ENCODE peak calls at places on chromosome 14, in five cellular contexts. D is fibroblast of lung, Y is OCI-LY7, O is right lobe of liver, Z is testis. E is an unnamed sample.

GRCh38 chr14:56196274-56196673 is 78.1 kb downstream of the PELI2 start:
- DNase-seq in D (peak; percentile 56), O (no peak), Z (no peak), Y (peak; percentile 8), E (peak; percentile 72)

GRCh38 chr14:64123241-64123956 is 170.8 kb downstream of the ESR2 start:
- DNase-seq in Z (no peak), O (peak; percentile 91), Y (no peak), D (no peak), E (no peak)

GRCh38 chr14:92942136-92942535 is 19.2 kb downstream of the CHGA start:
- DNase-seq in Y (no peak), Z (no peak), D (no peak), O (no peak), E (no peak)

GRCh38 chr14:84566109-84566508 is 963.8 kb upstream of the FLRT2 start:
- DNase-seq in D (no peak), O (no peak), Y (no peak), Z (no peak), E (no peak)

GRCh38 chr14:93042968-93043940 is 72.5 kb downstream of the ITPK1 start:
- DNase-seq in Z (peak; percentile 89), O (peak; percentile 87), Y (no peak), D (peak; percentile 39), E (no peak)

GRCh38 chr14:70641548-70642312 is at the start of gene TTC9:
- DNase-seq in D (no peak), Z (no peak), Y (peak; percentile 39), O (no peak), E (no peak)

GRCh38 chr14:97777622-97778021 is 980.4 kb downstream of the VRK1 start:
- DNase-seq in Z (no peak), Y (no peak), D (no peak), O (no peak), E (no peak)

GRCh38 chr14:104094709-104095425 is 9.4 kb downstream of the ASPG start:
- DNase-seq in D (peak; percentile 25), Y (peak; percentile 52), O (peak; percentile 73), Z (peak; percentile 82), E (peak; percentile 28)

GRCh38 chr14:64186231-64187129 is 107.7 kb downstream of the ESR2 start:
- DNase-seq in Z (peak; percentile 58), O (no peak), Y (no peak), D (no peak), E (no peak)

GRCh38 chr14:103391048-103391447 is 5.8 kb downstream of the MARK3 start:
- DNase-seq in D (peak; percentile 87), O (no peak), Z (no peak), Y (peak; percentile 68), E (peak; percentile 82)

GRCh38 chr14:93879362-93879983 is 47.7 kb upstream of the FAM181A start:
- DNase-seq in Y (no peak), O (no peak), Z (no peak), D (no peak), E (no peak)

GRCh38 chr14:52351561-52352491 is 37.7 kb downstream of the PTGER2 start:
- DNase-seq in Z (no peak), D (peak; percentile 75), O (no peak), Y (no peak), E (peak; percentile 73)

GRCh38 chr14:35438910-35439713 is 34.6 kb upstream of the NFKBIA start:
- DNase-seq in O (no peak), Z (no peak), D (no peak), Y (peak; percentile 61), E (no peak)

GRCh38 chr14:105323663-105324062 is 9.1 kb downstream of the PACS2 start:
- DNase-seq in Z (no peak), Y (no peak), O (peak; percentile 44), D (no peak), E (no peak)
- H3K27ac ChIP-seq in Z (no peak overlapping the region), Y (no peak overlapping the region), O (no peak overlapping the region), D (no peak overlapping the region), E (no peak overlapping the region)

GRCh38 chr14:99576761-99577705 is 27.0 kb downstream of the CCDC85C start:
- DNase-seq in Z (no peak), D (no peak), O (no peak), Y (no peak), E (no peak)
- H3K27ac ChIP-seq in Z (no peak overlapping the region), D (no peak overlapping the region), O (no peak overlapping the region), Y (no peak overlapping the region), E (no peak overlapping the region)

GRCh38 chr14:101980251-101980650 is 15.9 kb downstream of the DYNC1H1 start:
- DNase-seq in Y (no peak), Z (no peak), O (no peak), D (no peak), E (no peak)

GRCh38 chr14:101977311-101978071 is 13.1 kb downstream of the DYNC1H1 start:
- DNase-seq in O (no peak), Z (no peak), D (peak; percentile 78), Y (no peak), E (no peak)

GRCh38 chr14:101980700-101981099 is 16.3 kb downstream of the DYNC1H1 start:
- DNase-seq in O (no peak), Y (peak; percentile 51), D (peak; percentile 97), Z (peak; percentile 40), E (peak; percentile 89)

GRCh38 chr14:101982621-101983020 is 18.2 kb downstream of the DYNC1H1 start:
- DNase-seq in D (no peak), Y (no peak), Z (no peak), O (no peak), E (no peak)

DNA sequence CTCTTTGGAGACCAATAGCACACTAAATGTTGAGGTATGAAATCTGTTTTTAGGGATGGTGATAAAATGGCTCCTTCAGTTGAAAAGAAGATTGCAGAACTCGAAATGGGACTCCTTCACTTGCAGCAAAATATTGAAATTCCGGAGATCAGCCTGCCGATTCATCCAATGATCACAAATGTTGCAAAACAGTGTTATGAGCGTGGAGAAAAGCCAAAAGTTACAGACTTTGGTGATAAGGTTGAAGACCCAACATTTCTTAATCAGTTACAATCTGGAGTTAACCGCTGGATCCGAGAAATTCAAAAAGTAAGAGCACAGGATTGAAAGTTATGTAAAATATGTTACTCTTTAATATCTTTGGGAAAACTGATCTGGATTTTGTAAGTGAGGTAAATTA is 15.3 kb downstream of the DYNC1H1 start:
- DNase-seq in O (no peak), D (no peak), Z (no peak), Y (no peak), E (no peak)
- H3K27ac ChIP-seq in O (no peak overlapping the region), D (peak overlapping the region; percentile 42), Z (no peak overlapping the region), Y (no peak overlapping the region), E (peak overlapping the region; percentile 92)

DNA sequence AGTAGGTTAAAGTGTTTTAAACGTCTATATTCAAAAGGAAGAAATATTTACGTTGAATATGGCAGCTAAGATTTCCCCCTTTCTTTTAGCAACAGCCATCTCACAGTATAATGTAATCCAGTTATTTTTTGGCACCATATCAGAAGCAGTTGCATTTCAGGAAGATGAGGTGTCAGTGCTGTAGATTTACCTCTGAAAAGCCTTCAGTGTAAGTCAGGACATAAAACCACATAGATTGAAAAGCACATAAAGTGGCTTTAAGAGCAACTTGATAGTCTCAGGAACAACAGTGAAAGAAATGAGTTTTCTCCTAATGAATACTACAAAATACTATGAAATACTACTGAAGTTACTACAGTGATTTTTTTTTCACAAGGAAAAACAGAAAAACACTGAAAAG is 6.9 kb downstream of the MLH3 start:
- DNase-seq in Z (no peak), O (no peak), Y (no peak), D (peak; percentile 73), E (no peak)
- H3K27ac ChIP-seq in Z (no peak overlapping the region), O (no peak overlapping the region), Y (no peak overlapping the region), D (peak overlapping the region; percentile 35), E (no peak overlapping the region)

DNA sequence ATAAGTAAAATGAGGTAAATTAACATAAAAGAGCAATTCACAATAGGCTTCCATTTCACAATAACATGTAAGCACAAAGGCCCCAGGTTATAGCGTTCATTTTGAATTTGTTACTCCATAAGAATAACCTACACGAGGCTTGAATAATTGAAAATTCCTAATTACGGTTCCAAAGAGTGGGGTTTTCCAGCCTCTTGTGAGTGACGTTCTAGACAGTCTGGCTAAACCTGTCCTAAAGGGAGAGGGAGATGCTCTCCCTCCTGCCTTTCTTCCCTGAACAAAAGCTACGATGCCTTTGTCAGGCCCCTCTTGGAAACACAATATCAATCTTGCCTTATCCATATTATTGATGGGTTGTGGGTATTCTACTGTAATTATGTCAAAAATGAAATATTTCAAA is 24.3 kb upstream of the VRK1 start:
- DNase-seq in O (no peak), Z (no peak), Y (no peak), D (no peak), E (no peak)
- H3K27ac ChIP-seq in O (no peak overlapping the region), Z (no peak overlapping the region), Y (no peak overlapping the region), D (no peak overlapping the region), E (no peak overlapping the region)

GRCh38 chr14:105205718-105206208 is 24.7 kb upstream of the NUDT14 start:
- DNase-seq in O (no peak), D (no peak), Z (peak; percentile 67), Y (no peak), E (no peak)

GRCh38 chr14:105204206-105204930 is 23.3 kb upstream of the NUDT14 start:
- DNase-seq in Y (no peak), O (peak; percentile 96), Z (peak; percentile 60), D (peak; percentile 11), E (no peak)

GRCh38 chr14:105203701-105204100 is 22.6 kb upstream of the NUDT14 start:
- DNase-seq in Y (no peak), O (no peak), Z (no peak), D (no peak), E (no peak)

GRCh38 chr14:105206873-105207272 is 25.8 kb upstream of the NUDT14 start:
- DNase-seq in O (no peak), D (no peak), Z (no peak), Y (no peak), E (no peak)

DNA sequence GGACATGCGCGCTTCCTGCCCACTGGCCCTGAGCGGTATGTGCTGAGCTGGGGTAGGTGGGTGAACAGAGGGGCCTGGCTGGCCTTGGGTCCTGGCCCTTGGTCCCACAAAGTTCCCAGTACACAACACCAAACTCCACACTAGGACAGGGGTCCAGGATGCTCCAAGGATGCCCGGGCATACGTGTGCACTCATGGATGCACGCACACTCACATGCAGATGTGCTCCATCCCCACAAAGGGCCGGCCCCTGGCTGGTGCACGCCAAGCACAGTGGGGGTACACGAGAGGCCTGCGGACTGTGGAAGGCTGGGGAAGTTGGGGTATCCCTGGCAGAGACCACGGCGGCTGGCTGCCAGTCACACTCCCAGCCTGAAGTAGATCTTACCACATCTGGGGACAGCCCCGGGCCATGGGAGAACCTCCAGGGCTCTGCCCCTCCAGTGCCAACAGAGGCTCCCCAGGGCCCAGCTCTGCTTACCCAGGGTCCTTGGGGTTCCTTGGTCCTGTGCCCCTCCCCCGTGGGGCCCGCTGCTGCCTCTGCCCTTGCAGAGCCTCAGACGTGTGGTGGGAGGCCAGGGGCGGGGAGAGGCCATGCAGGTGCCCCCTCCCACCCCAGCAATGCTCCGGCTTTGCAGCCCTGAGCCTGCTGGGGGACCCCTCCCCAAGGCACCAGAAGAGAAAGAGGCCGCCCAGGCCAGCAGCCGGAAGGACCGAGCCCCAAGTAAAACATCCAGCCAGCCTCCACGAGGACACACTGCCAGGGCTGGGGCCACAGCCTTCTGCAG is 24.0 kb upstream of the NUDT14 start:
- DNase-seq in O (no peak), Y (no peak), Z (no peak), D (no peak), E (no peak)
- H3K27ac ChIP-seq in O (peak overlapping the region; percentile 24), Y (no peak overlapping the region), Z (no peak overlapping the region), D (no peak overlapping the region), E (no peak overlapping the region)

GRCh38 chr14:99560946-99561683 is 42.9 kb downstream of the CCDC85C start:
- DNase-seq in Y (no peak), O (peak; percentile 93), Z (peak; percentile 65), D (no peak), E (no peak)
- H3K27ac ChIP-seq in Y (no peak overlapping the region), O (peak overlapping the region; percentile 93), Z (no peak overlapping the region), D (no peak overlapping the region), E (no peak overlapping the region)

GRCh38 chr14:80493620-80494019 is 282.3 kb upstream of the DIO2 start:
- DNase-seq in O (no peak), D (no peak), Y (no peak), Z (no peak), E (no peak)
- H3K27ac ChIP-seq in O (no peak overlapping the region), D (no peak overlapping the region), Y (no peak overlapping the region), Z (no peak overlapping the region), E (no peak overlapping the region)